ENCODE peak calls at places on chromosomes 11 and 22, in seven cellular contexts. I, G, N, W, Y, P and B are unnamed samples. For H3K9me3, the result is how much of the 10 kb centered on the place peaks cover.

GRCh38 chr11:10762185-10762584 is 11.1 kb downstream of the CTR9 start:
- DNase-seq in I (no peak), G (no peak), N (no peak), W (no peak), Y (no peak), P (no peak), B (no peak)

GRCh38 chr11:47104337-47104950 is 72.2 kb downstream of the ARFGAP2 start:
- DNase-seq in I (no peak), G (no peak), N (no peak), W (no peak), Y (no peak), P (no peak), B (no peak)

GRCh38 chr11:63769044-63769718 is 606 bp upstream of the ZFTA start:
- DNase-seq in I (peak), G (peak), N (peak), W (peak), Y (peak), P (peak), B (peak)

GRCh38 chr11:15307600-15307999 is 192.9 kb downstream of the INSC start:
- DNase-seq in I (no peak), G (no peak), N (no peak), W (no peak), Y (no peak), P (no peak), B (no peak)

GRCh38 chr11:1778141-1778911 is 14.6 kb upstream of the CTSD start:
- DNase-seq in I (no peak), G (peak), N (peak), W (no peak), Y (peak), P (no peak), B (no peak)

GRCh38 chr22:24768537-24769374 is 5.8 kb downstream of the PIWIL3 start:
- DNase-seq in I (no peak), G (no peak), N (peak), W (peak), Y (peak), P (peak), B (peak)

GRCh38 chr11:65316979-65317786 is 2.5 kb downstream of the CDC42EP2 start:
- DNase-seq in I (peak), G (peak), N (peak), W (peak), Y (peak), P (peak), B (peak)

GRCh38 chr11:64356498-64357411 is 2.2 kb upstream of the RPS6KA4 start:
- DNase-seq in I (peak), G (peak), N (no peak), W (no peak), Y (no peak), P (no peak), B (no peak)

GRCh38 chr11:128424867-128425285 is 162.5 kb downstream of the ETS1 start:
- DNase-seq in I (peak), G (peak), N (no peak), W (peak), Y (peak), P (peak), B (peak)

GRCh38 chr22:49685686-49686085 is 142.0 kb downstream of the BRD1 start:
- DNase-seq in I (no peak), G (no peak), N (no peak), W (no peak), Y (no peak), P (no peak), B (no peak)

GRCh38 chr11:47560431-47560830 is 5.0 kb upstream of the PTPMT1 start:
- DNase-seq in I (no peak), G (no peak), N (no peak), W (no peak), Y (no peak), P (no peak), B (no peak)

GRCh38 chr11:19866037-19866436 is 153.4 kb downstream of the NAV2 start:
- DNase-seq in I (no peak), G (no peak), N (no peak), W (no peak), Y (no peak), P (no peak), B (no peak)

GRCh38 chr11:113396693-113397092 is 9.1 kb downstream of the ANKK1 start:
- DNase-seq in I (no peak), G (no peak), N (no peak), W (no peak), Y (no peak), P (no peak), B (no peak)

GRCh38 chr22:23512738-23513137 is 67.4 kb downstream of the IGLL1 start:
- DNase-seq in I (no peak), G (no peak), N (no peak), W (no peak), Y (no peak), P (no peak), B (no peak)

GRCh38 chr22:23513705-23514104 is 66.4 kb downstream of the IGLL1 start:
- DNase-seq in I (no peak), G (no peak), N (no peak), W (no peak), Y (no peak), P (no peak), B (no peak)

GRCh38 chr22:23511627-23512347 is 68.3 kb downstream of the IGLL1 start:
- DNase-seq in I (no peak), G (no peak), N (no peak), W (no peak), Y (no peak), P (no peak), B (no peak)

GRCh38 chr22:23514317-23515038 is 65.6 kb downstream of the IGLL1 start:
- DNase-seq in I (no peak), G (no peak), N (no peak), W (no peak), Y (no peak), P (no peak), B (no peak)

DNA sequence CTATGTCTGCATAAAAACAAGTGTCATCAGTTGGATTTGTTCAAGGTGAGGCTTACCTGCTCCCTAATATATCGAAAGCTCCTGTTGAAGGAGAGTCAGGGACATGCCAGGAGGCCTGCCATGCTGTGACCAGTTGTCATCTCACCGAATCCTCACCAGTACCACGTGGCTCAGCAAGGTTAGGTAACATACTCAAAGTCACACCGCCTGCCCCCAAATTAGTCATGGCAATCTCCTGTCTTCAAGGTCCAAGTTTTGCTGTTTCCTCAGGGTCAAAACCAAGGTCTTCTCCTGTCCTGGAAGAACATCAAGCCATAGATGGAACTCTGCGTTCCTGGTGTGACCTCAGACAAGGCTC is 67.8 kb downstream of the IGLL1 start:
- DNase-seq in I (no peak), G (no peak), N (no peak), W (no peak), Y (no peak), P (no peak), B (no peak)
- TF ChIP-seq CTCF in I (no peak), G (no peak), N (no peak), W (no peak), Y (no peak), P (no peak), B (no peak)

GRCh38 chr11:116853461-116854073 is 16.1 kb upstream of the APOA1 start:
- DNase-seq in I (no peak), G (no peak), N (no peak), W (no peak), Y (no peak), P (no peak), B (no peak)
- H3K4me3 ChIP-seq in I (no peak), G (no peak), N (no peak), W (no peak), Y (no peak), P (no peak), B (no peak)

GRCh38 chr11:90650124-90650523 is 427.3 kb upstream of the CHORDC1 start:
- DNase-seq in I (no peak), G (no peak), N (no peak), W (no peak), Y (no peak), P (no peak), B (no peak)

GRCh38 chr11:90646706-90647105 is 423.9 kb upstream of the CHORDC1 start:
- DNase-seq in I (no peak), G (no peak), N (no peak), W (no peak), Y (no peak), P (no peak), B (no peak)

GRCh38 chr11:90646266-90646665 is 423.4 kb upstream of the CHORDC1 start:
- DNase-seq in I (no peak), G (no peak), N (no peak), W (no peak), Y (no peak), P (no peak), B (no peak)
- H3K9me3 ChIP-seq in I (under half), G (under half), N (under half), W (under half), Y (under half), P (under half), B (under half)

GRCh38 chr11:44006882-44007495 is 40.8 kb upstream of the ACCSL start:
- DNase-seq in I (no peak), G (no peak), N (no peak), W (no peak), Y (peak), P (peak), B (no peak)

GRCh38 chr11:44004452-44004833 is 43.3 kb upstream of the ACCSL start:
- DNase-seq in I (no peak), G (peak), N (no peak), W (no peak), Y (no peak), P (peak), B (no peak)

GRCh38 chr11:44003736-44004451 is 43.9 kb upstream of the ACCSL start:
- DNase-seq in I (no peak), G (peak), N (no peak), W (no peak), Y (peak), P (no peak), B (no peak)

GRCh38 chr11:44005956-44006355 is 41.8 kb upstream of the ACCSL start:
- DNase-seq in I (no peak), G (no peak), N (no peak), W (no peak), Y (peak), P (peak), B (no peak)

DNA sequence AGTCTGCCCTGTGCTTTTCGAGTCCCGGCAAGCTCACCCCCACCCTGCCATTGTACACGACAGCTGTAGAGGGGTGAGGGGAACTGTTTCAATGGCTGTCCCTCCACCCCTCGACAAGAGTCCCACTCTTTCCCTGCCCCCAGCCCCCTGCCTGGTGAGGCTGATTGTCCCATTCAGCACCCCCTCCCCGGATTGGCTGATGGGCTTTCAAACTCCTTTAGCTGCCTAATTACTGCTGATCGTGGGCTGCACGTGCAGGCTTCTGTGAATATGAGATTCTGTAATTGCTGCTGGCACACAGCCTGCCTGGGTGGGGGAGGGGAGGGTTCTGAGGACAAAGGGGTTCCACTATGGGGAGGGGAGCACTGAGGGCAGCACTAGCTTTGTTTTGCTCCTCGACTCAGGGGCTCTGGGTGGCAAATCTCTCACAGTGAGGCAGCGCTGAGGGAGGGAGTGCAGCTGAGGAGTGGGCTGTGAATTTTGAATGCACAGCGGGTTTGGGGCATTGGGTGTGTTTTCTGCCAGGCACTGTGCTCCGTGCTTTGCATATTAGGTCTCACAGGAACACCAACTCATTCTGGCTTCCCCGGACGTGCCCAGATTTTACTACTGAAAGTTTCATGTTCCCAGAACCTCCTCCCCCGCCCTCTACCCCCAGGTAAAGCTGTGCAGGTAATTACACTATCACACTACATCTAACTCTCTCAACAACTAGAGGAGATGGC is 42.5 kb upstream of the ACCSL start:
- DNase-seq in I (no peak), G (no peak), N (no peak), W (no peak), Y (peak), P (peak), B (no peak)
- TF ChIP-seq CTCF in I (no peak), G (no peak), N (no peak), W (no peak), Y (no peak), P (no peak), B (no peak)